ENCODE peak calls at places on chromosomes 1 and 21, in six cellular contexts. V is LoVo; C is activated naive CD4-positive, alpha-beta T cell; Y is T-helper 1 cell; J is naive thymus-derived CD8-positive, alpha-beta T cell; R is cardiac septum. M is an unnamed sample.

GRCh38 chr1:1470626-1471388 is 758 bp upstream of the ATAD3B start:
- DNase-seq in V (no peak), C (no peak), Y (peak; percentile 9), J (peak; percentile 29), R (no peak), M (no peak)

GRCh38 chr21:34595457-34595856 is 19.5 kb downstream of the RCAN1 start:
- DNase-seq in V (no peak), C (no peak), Y (no peak), J (no peak), R (no peak), M (peak; percentile 57)

GRCh38 chr1:184755226-184756065 is 788 bp upstream of the EDEM3 start:
- DNase-seq in V (peak; percentile 25), C (no peak), Y (no peak), J (no peak), R (no peak), M (no peak)

GRCh38 chr1:40637617-40638016 is 27.9 kb downstream of the RIMS3 start:
- DNase-seq in V (no peak), C (no peak), Y (no peak), J (no peak), R (no peak), M (no peak)

GRCh38 chr1:227069490-227069889 is 129.4 kb downstream of the COQ8A start:
- DNase-seq in V (peak; percentile 32), C (no peak), Y (no peak), J (no peak), R (no peak), M (no peak)

GRCh38 chr1:213987422-213987875 is 324 bp upstream of the PROX1 start:
- DNase-seq in V (peak; percentile 38), C (no peak), Y (no peak), J (no peak), R (no peak), M (no peak)

GRCh38 chr1:119787776-119788175 is 19.1 kb upstream of the HMGCS2 start:
- DNase-seq in V (no peak), C (no peak), Y (no peak), J (no peak), R (no peak), M (no peak)

GRCh38 chr21:32216293-32216692 is 62.6 kb downstream of the MIS18A start:
- DNase-seq in V (no peak), C (no peak), Y (no peak), J (no peak), R (no peak), M (no peak)

GRCh38 chr1:109641341-109641740 is 14.6 kb upstream of the GSTM4 start:
- DNase-seq in V (no peak), C (no peak), Y (no peak), J (no peak), R (no peak), M (no peak)

GRCh38 chr1:176617881-176618280 is 154.9 kb downstream of the PAPPA2 start:
- DNase-seq in V (no peak), C (no peak), Y (no peak), J (no peak), R (no peak), M (no peak)

GRCh38 chr1:16334655-16335340 is 17.5 kb downstream of the FBXO42 start:
- DNase-seq in V (peak; percentile 27), C (no peak), Y (no peak), J (no peak), R (no peak), M (peak; percentile 50)

GRCh38 chr1:84422909-84423308 is 24.6 kb downstream of the DNASE2B start:
- DNase-seq in V (no peak), C (no peak), Y (no peak), J (no peak), R (no peak), M (no peak)

GRCh38 chr1:184433928-184434502 is 47.2 kb downstream of the C1orf21 start:
- DNase-seq in V (no peak), C (no peak), Y (no peak), J (no peak), R (no peak), M (no peak)

GRCh38 chr1:234458352-234459027 is 20.5 kb downstream of the TARBP1 start:
- DNase-seq in V (no peak), C (no peak), Y (no peak), J (no peak), R (no peak), M (peak; percentile 53)

M was measured in HepG2.